ENCODE peak calls at places on chromosomes 5 and 9, in seven cellular contexts. M is left ventricle myocardium inferior; S is CD4-positive, CD25-positive, alpha-beta regulatory T cell; K is right cardiac atrium; N is cardiac muscle cell; G is prostate gland; Q is psoas muscle. X is an unnamed sample.

GRCh38 chr5:474826-475661 is 32.1 kb downstream of the EXOC3 start:
- DNase-seq in N (no peak), K (peak; percentile 55), M (peak; percentile 18), Q (peak; percentile 49), G (no peak), S (no peak), X (no peak)

GRCh38 chr9:8903077-8903476 is 1103.5 kb upstream of the DMAC1 start:
- DNase-seq in G (no peak), M (no peak), S (no peak), Q (no peak), N (no peak), K (no peak), X (no peak)

GRCh38 chr5:148873690-148874485 is 47.5 kb downstream of the ADRB2 start:
- DNase-seq in S (no peak), G (no peak), N (peak; percentile 41), K (no peak), Q (no peak), M (no peak), X (peak; percentile 67)

GRCh38 chr5:174599992-174600391 is 124.4 kb upstream of the MSX2 start:
- DNase-seq in K (no peak), M (no peak), N (no peak), G (no peak), Q (no peak), S (no peak), X (no peak)

GRCh38 chr5:1488882-1489680 is 34.7 kb downstream of the LPCAT1 start:
- DNase-seq in M (no peak), S (no peak), G (no peak), N (no peak), Q (no peak), K (peak; percentile 27), X (peak; percentile 41)

GRCh38 chr5:125560476-125561225 is 814.2 kb upstream of the ZNF608 start:
- DNase-seq in Q (no peak), G (no peak), S (no peak), N (no peak), M (no peak), K (no peak), X (no peak)

GRCh38 chr5:77285442-77285841 is 75.0 kb downstream of the PDE8B start:
- DNase-seq in N (no peak), S (no peak), M (no peak), Q (no peak), G (no peak), K (no peak), X (no peak)

GRCh38 chr5:58094031-58094430 is 365.9 kb downstream of the PLK2 start:
- DNase-seq in Q (no peak), S (no peak), G (no peak), K (no peak), N (no peak), M (no peak), X (no peak)

GRCh38 chr5:95709967-95710650 is 21.0 kb upstream of the RHOBTB3 start:
- DNase-seq in M (peak; percentile 44), N (peak; percentile 90), K (peak; percentile 80), G (no peak), Q (peak; percentile 74), S (no peak), X (no peak)

GRCh38 chr9:69122086-69122390 is 52.0 kb upstream of the TJP2 start:
- DNase-seq in G (peak; percentile 74), K (peak; percentile 87), M (peak; percentile 71), N (peak; percentile 74), Q (peak; percentile 73), S (peak; percentile 44), X (no peak)

GRCh38 chr5:142717582-142718215 is 31.8 kb upstream of the FGF1 start:
- DNase-seq in G (peak; percentile 21), M (no peak), Q (no peak), N (peak; percentile 43), S (no peak), K (no peak), X (no peak)

GRCh38 chr9:38639577-38639940 is 19.2 kb upstream of the ANKRD18A start:
- DNase-seq in N (no peak), K (no peak), M (no peak), S (no peak), Q (no peak), G (no peak), X (no peak)

GRCh38 chr9:94923333-94924089 is 197.0 kb downstream of the AOPEP start:
- DNase-seq in M (no peak), K (no peak), N (no peak), S (no peak), Q (no peak), G (no peak), X (no peak)

GRCh38 chr5:38466444-38467189 is 89.8 kb downstream of the LIFR start:
- DNase-seq in M (peak; percentile 79), S (no peak), N (no peak), K (peak; percentile 93), G (no peak), Q (peak; percentile 96), X (no peak)

GRCh38 chr9:16282216-16282615 is 588.3 kb downstream of the BNC2 start:
- DNase-seq in K (no peak), Q (no peak), S (no peak), N (no peak), G (peak; percentile 16), M (no peak), X (peak; percentile 25)

GRCh38 chr9:22108581-22109370 is 99.7 kb upstream of the CDKN2B start:
- DNase-seq in M (no peak), G (no peak), Q (no peak), S (no peak), K (no peak), N (peak; percentile 14), X (no peak)

GRCh38 chr9:75636427-75637045 is 253.9 kb upstream of the PCSK5 start:
- DNase-seq in N (no peak), K (no peak), Q (no peak), S (no peak), G (no peak), M (no peak), X (no peak)

GRCh38 chr5:135308245-135308644 is 90.8 kb downstream of the MACROH2A1 start:
- DNase-seq in N (no peak), K (no peak), S (no peak), Q (no peak), G (no peak), M (no peak), X (no peak)

GRCh38 chr5:149839761-149840160 is 104.8 kb downstream of the PDE6A start:
- DNase-seq in G (no peak), M (no peak), Q (no peak), S (no peak), N (no peak), K (no peak), X (no peak)

GRCh38 chr5:74865293-74865798 is 841 bp downstream of the FAM169A start:
- DNase-seq in G (no peak), M (no peak), K (no peak), S (no peak), Q (no peak), N (no peak), X (peak; percentile 29)

GRCh38 chr9:91905958-91906585 is 44.0 kb downstream of the ROR2 start:
- DNase-seq in S (peak; percentile 5), G (peak; percentile 51), Q (no peak), K (peak; percentile 82), M (peak; percentile 28), N (peak; percentile 34), X (no peak)

GRCh38 chr9:1052908-1053590 is 2.9 kb downstream of the DMRT2 start:
- DNase-seq in K (no peak), Q (no peak), N (no peak), S (no peak), M (no peak), G (no peak), X (no peak)

GRCh38 chr9:1053848-1054365 is 3.8 kb downstream of the DMRT2 start:
- DNase-seq in S (no peak), G (no peak), N (no peak), M (no peak), Q (no peak), K (no peak), X (no peak)

GRCh38 chr9:1050125-1050895 is at the start of gene DMRT2:
- DNase-seq in G (peak; percentile 75), M (peak; percentile 88), K (peak; percentile 86), S (no peak), N (peak; percentile 93), Q (peak; percentile 97), X (no peak)

GRCh38 chr9:1051286-1052118 is 1.3 kb downstream of the DMRT2 start:
- DNase-seq in M (peak; percentile 27), G (peak; percentile 25), N (peak; percentile 73), K (peak; percentile 48), S (no peak), Q (peak; percentile 83), X (no peak)

DNA sequence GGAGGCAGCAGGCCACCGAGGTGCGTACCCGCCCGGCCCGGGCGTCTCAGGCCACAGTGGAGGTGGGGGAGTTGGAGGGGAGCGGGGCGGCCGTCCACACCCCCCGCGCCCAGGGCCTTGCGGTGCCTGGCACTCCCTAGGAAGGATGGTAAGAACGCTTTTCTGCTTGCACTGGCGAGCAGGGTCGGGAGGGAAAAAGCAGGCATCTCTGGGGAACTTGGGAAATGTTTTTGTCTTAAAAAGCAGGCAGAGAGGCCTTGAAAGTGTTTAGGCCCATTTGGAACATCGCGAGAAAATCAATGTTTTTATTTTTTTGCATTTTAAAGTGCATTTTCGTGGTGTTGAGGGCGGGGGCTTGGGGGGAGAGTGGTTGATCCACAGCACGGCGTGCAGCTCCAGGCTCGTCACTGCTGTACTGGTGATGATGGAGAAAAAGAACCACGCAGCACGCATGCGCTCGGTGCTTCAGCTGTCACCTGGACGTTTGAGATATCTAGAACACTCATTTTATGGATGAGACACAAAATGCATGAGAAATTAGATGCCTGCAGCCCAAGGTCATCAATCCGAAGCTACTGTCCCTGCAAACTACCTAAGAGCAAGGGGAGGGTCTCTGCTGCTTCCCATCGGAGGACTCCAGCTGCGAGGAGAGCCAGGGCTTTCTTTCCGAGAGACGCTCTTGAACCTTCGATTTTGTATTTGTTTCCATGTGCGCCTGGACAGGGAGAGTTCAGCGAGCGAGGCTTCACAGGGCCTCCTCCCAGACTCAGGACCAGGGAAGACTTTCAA is 2.2 kb downstream of the DMRT2 start:
- DNase-seq in M (no peak), G (no peak), N (no peak), K (no peak), Q (peak; percentile 56), S (no peak), X (no peak)
- H3K27me3 ChIP-seq in M (peaks cover 100% of the 10 kb centered on the region), G (peaks cover 20% of the 10 kb centered on the region), N (peaks cover 98% of the 10 kb centered on the region), K (peaks cover 2% of the 10 kb centered on the region), Q (peaks cover 69% of the 10 kb centered on the region), S (peaks cover 60% of the 10 kb centered on the region), X (no peaks in the 10 kb centered on the region)

GRCh38 chr5:158233735-158234322 is 374.9 kb upstream of the CLINT1 start:
- DNase-seq in K (no peak), Q (no peak), M (no peak), S (no peak), G (no peak), N (no peak), X (no peak)
- H3K4me1 ChIP-seq in K (no peaks in the 10 kb centered on the region), Q (no peaks in the 10 kb centered on the region), M (no peaks in the 10 kb centered on the region), S (no peaks in the 10 kb centered on the region), G (no peaks in the 10 kb centered on the region), N (no peaks in the 10 kb centered on the region), X (no peaks in the 10 kb centered on the region)

GRCh38 chr5:168290902-168291280 is 554 bp upstream of the WWC1 start:
- DNase-seq in S (no peak), N (no peak), Q (no peak), G (no peak), K (no peak), M (no peak), X (no peak)
- H3K4me3 ChIP-seq in S (no peak overlapping the region), N (peak overlapping the region; percentile 64), Q (no peak overlapping the region), G (peak overlapping the region; percentile 68), K (no peak overlapping the region), M (peak overlapping the region; percentile 66), X (peak overlapping the region; percentile 93)

DNA sequence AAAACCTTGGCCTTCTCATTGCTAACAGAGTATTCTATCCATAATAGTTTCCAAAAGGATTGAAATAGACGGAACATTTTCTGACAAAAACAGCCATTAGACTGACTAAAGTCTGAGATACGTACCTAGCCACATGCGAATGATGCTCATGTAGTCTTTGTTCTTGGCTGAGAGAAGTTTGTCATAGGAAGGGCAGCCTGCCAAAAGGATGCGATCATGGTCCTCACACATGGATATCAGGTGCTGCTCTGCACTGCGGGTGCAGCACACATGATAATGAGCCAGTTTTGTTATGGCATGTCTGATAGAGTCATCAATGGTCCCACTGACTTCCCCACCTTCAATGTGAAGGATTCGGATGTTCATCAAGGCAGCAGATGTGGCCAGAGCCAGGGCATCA is 12.3 kb downstream of the GNE start:
- DNase-seq in G (no peak), Q (no peak), S (no peak), K (no peak), M (no peak), N (no peak), X (no peak)
- H3K27me3 ChIP-seq in G (no peaks in the 10 kb centered on the region), Q (no peaks in the 10 kb centered on the region), S (no peaks in the 10 kb centered on the region), K (no peaks in the 10 kb centered on the region), M (no peaks in the 10 kb centered on the region), N (no peaks in the 10 kb centered on the region), X (no peaks in the 10 kb centered on the region)

X was measured in SJSA1.